ENCODE peak calls at places on chromosomes 6 and 20, in six cellular contexts. H is right atrium auricular region, M is mammary epithelial cell, X is ovary, E is H1, D is GM12878. K is an unnamed sample.

GRCh38 chr6:169048806-169049205 is 204.8 kb downstream of the THBS2 start:
- DNase-seq in H (no peak), M (no peak), X (no peak), E (no peak), D (no peak), K (no peak)

GRCh38 chr20:31573555-31574295 is 31.4 kb upstream of the ID1 start:
- DNase-seq in H (no peak), M (no peak), X (no peak), E (no peak), D (no peak), K (no peak)

GRCh38 chr6:47149070-47149469 is 106.9 kb upstream of the ADGRF1 start:
- DNase-seq in H (no peak), M (no peak), X (no peak), E (no peak), D (no peak), K (no peak)

GRCh38 chr6:16688984-16689636 is 72.2 kb downstream of the ATXN1 start:
- DNase-seq in H (no peak), M (peak), X (no peak), E (no peak), D (no peak), K (no peak)

GRCh38 chr6:74879234-74879633 is 326.6 kb downstream of the COL12A1 start:
- DNase-seq in H (no peak), M (peak), X (peak), E (no peak), D (no peak), K (peak)

GRCh38 chr6:143842902-143843688 is at the start of gene LTV1:
- DNase-seq in H (peak), M (peak), X (peak), E (peak), D (peak), K (peak)

GRCh38 chr6:118680452-118681095 is 29.2 kb upstream of the CEP85L start:
- DNase-seq in H (no peak), M (no peak), X (no peak), E (no peak), D (no peak), K (no peak)

GRCh38 chr20:48682529-48683385 is 145.0 kb downstream of the PREX1 start:
- DNase-seq in H (peak), M (peak), X (peak), E (peak), D (no peak), K (no peak)

GRCh38 chr20:10504893-10505292 is 69.8 kb downstream of the SLX4IP start:
- DNase-seq in H (no peak), M (no peak), X (peak), E (no peak), D (no peak), K (no peak)

GRCh38 chr6:77657365-77657764 is 4.5 kb downstream of the MEI4 start:
- DNase-seq in H (no peak), M (no peak), X (no peak), E (no peak), D (no peak), K (no peak)

GRCh38 chr6:135673671-135674309 is 176.2 kb upstream of the AHI1 start:
- DNase-seq in H (no peak), M (no peak), X (no peak), E (no peak), D (no peak), K (no peak)

GRCh38 chr6:109669811-109670210 is 21.2 kb downstream of the AK9 start:
- DNase-seq in H (no peak), M (no peak), X (no peak), E (no peak), D (no peak), K (no peak)
- H3K4me3 ChIP-seq in H (no peak), M (no peak), X (no peak), E (no peak), D (no peak), K (no peak)

GRCh38 chr20:46631874-46632446 is 19.3 kb downstream of the SLC13A3 start:
- DNase-seq in H (no peak), M (no peak), X (no peak), E (no peak), D (no peak), K (no peak)
- H3K4me3 ChIP-seq in H (no peak), M (no peak), X (no peak), E (no peak), D (no peak), K (no peak)

GRCh38 chr6:101513181-101513580 is 119.7 kb downstream of the GRIK2 start:
- DNase-seq in H (no peak), M (no peak), X (no peak), E (no peak), D (no peak), K (no peak)
- H3K4me3 ChIP-seq in H (no peak), M (no peak), X (no peak), E (no peak), D (no peak), K (no peak)

GRCh38 chr6:27650620-27651370 is 177.9 kb upstream of the ZNF184 start:
- DNase-seq in H (no peak), M (peak), X (no peak), E (peak), D (no peak), K (peak)
- H3K4me3 ChIP-seq in H (no peak), M (peak), X (no peak), E (peak), D (peak), K (no peak)

GRCh38 chr6:41045664-41046063 is 3.4 kb downstream of the TSPO2 start:
- DNase-seq in H (no peak), M (no peak), X (no peak), E (no peak), D (no peak), K (no peak)

GRCh38 chr6:41042656-41043055 is 389 bp downstream of the TSPO2 start:
- DNase-seq in H (no peak), M (no peak), X (no peak), E (no peak), D (no peak), K (no peak)

GRCh38 chr6:41049548-41049947 is 3.5 kb upstream of the APOBEC2 start:
- DNase-seq in H (no peak), M (no peak), X (no peak), E (peak), D (no peak), K (no peak)

GRCh38 chr6:41047745-41048742 is 5.0 kb upstream of the APOBEC2 start:
- DNase-seq in H (no peak), M (no peak), X (no peak), E (no peak), D (no peak), K (no peak)

GRCh38 chr6:41046084-41046483 is 3.8 kb downstream of the TSPO2 start:
- DNase-seq in H (no peak), M (no peak), X (no peak), E (no peak), D (no peak), K (no peak)
- H3K4me3 ChIP-seq in H (no peak), M (no peak), X (no peak), E (no peak), D (no peak), K (no peak)

GRCh38 chr6:49522710-49523593 is 23.2 kb downstream of the GLYATL3 start:
- DNase-seq in H (no peak), M (no peak), X (no peak), E (no peak), D (no peak), K (no peak)
- H3K4me3 ChIP-seq in H (no peak), M (no peak), X (no peak), E (no peak), D (no peak), K (no peak)

GRCh38 chr20:36543187-36544133 is 2.1 kb downstream of the MYL9 start:
- DNase-seq in H (peak), M (no peak), X (peak), E (no peak), D (no peak), K (no peak)
- H3K4me3 ChIP-seq in H (peak), M (no peak), X (peak), E (no peak), D (no peak), K (no peak)